ENCODE peak calls at places on chromosome 13, in five cellular contexts. S, W, B, E and Y are unnamed samples.
A peak's percentile ranks its signal among the peaks of the same experiment; 100 is the strongest.

GRCh38 chr13:103100795-103101194 is 34.6 kb upstream of the SLC10A2 start:
- DNase-seq in S (no peak), W (no peak), B (no peak), E (no peak), Y (no peak)

GRCh38 chr13:43191561-43191960 is 168.2 kb downstream of the DNAJC15 start:
- DNase-seq in S (no peak), W (no peak), B (no peak), E (no peak), Y (no peak)

GRCh38 chr13:110961959-110962358 is 47.1 kb upstream of the ANKRD10 start:
- DNase-seq in S (no peak), W (no peak), B (no peak), E (no peak), Y (no peak)

GRCh38 chr13:112136095-112136494 is 69.1 kb downstream of the SOX1 start:
- DNase-seq in S (no peak), W (no peak), B (no peak), E (no peak), Y (peak; percentile 5)

GRCh38 chr13:85828094-85828684 is 29.0 kb upstream of the SLITRK6 start:
- DNase-seq in S (no peak), W (no peak), B (no peak), E (peak; percentile 50), Y (no peak)

GRCh38 chr13:19670147-19670546 is 36.7 kb downstream of the MPHOSPH8 start:
- DNase-seq in S (no peak), W (no peak), B (no peak), E (no peak), Y (no peak)

GRCh38 chr13:93872376-93872775 is 607.1 kb downstream of the DCT start:
- DNase-seq in S (no peak), W (no peak), B (no peak), E (no peak), Y (no peak)

GRCh38 chr13:23743269-23743668 is 145.9 kb downstream of the MIPEP start:
- DNase-seq in S (no peak), W (no peak), B (no peak), E (no peak), Y (no peak)

GRCh38 chr13:105979131-105979530 is 556.3 kb downstream of the EFNB2 start:
- DNase-seq in S (no peak), W (peak; percentile 24), B (no peak), E (no peak), Y (no peak)

GRCh38 chr13:100440756-100441421 is 147.7 kb downstream of the GGACT start:
- DNase-seq in S (no peak), W (no peak), B (no peak), E (no peak), Y (no peak)

GRCh38 chr13:48251616-48252081 is 18.6 kb downstream of the ITM2B start:
- DNase-seq in S (no peak), W (no peak), B (no peak), E (no peak), Y (no peak)

DNA sequence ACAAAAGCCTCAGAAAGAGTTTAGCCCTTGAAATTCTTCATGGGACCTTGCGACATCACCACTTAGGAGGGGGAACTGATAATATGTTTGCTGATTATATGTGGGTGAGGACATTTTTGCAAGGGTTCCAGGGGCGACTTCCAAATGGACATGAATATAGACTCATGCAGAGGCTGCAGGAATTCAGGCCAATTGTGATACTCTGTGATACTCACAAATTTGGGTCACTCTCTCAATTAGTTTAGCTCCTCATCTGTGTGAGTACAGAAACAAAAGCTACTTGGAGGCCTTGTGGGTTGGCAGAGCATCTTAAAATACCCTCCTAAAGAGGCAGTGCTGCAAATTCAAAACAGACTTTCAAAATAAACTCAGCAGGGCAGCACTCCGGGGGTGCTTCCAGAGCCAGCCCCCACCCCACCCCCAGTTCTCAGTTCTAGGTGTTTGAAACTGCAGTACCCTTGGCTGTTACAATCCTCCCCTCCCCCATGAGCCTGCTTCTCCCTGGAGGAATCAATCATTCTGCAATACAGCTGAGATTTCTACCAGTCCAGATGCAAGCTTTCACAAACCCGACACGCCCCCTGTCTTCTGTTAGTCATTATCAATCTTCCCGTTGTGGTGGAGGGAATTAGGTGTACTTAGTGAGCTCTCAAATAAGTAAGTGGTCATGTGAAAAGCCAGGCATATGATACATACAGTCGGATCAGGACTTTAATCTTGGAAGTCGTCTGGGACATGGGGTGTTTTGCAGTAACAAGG is 96.9 kb upstream of the MBNL2 start:
- DNase-seq in S (no peak), W (no peak), B (no peak), E (no peak), Y (peak; percentile 97)
- TF ChIP-seq CTCF in S (no peak), W (peak; percentile 27), B (no peak), E (no peak), Y (peak; percentile 5)

DNA sequence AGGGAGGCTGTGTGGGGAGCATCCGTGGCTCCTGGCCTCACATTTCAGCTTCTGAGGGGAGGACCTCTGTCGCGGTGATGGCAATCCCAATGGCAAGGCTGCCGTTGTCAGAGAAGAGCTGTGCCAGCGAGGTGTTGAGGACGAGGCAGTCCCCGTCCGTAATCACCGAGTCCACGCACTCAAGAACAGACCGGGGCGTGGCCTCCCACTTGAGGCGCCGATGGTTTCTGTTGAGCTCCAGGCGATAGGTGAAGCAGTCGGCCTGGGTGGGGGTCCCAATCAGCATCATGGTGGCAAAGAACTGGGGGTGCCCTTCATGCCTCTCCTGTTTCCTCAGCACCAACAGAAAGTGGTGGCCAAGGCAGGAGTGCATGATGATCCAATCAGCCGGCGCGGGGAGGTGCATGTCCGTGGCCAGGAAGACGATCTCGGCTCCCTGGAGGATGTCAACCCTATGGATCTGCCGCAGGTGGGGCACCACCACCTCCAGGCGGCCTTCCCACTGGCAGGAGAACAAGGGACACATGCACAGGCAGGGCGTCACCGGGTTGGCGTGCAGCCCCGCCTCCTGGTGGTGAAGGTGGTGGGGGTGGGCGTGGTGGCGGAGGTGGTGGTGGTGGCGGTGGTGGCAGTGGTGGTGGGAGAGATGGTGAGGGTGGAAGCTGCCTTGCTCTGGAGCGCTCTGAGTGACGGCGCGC is 68.1 kb downstream of the SIAH3 start:
- DNase-seq in S (no peak), W (no peak), B (no peak), E (no peak), Y (no peak)
- TF ChIP-seq CTCF in S (no peak), W (no peak), B (no peak), E (no peak), Y (no peak)

GRCh38 chr13:96988441-96988840 is 5.8 kb downstream of the OXGR1 start:
- DNase-seq in S (no peak), W (no peak), B (no peak), E (no peak), Y (peak; percentile 82)

GRCh38 chr13:96982672-96983071 is 11.6 kb downstream of the OXGR1 start:
- DNase-seq in S (no peak), W (no peak), B (no peak), E (no peak), Y (no peak)

DNA sequence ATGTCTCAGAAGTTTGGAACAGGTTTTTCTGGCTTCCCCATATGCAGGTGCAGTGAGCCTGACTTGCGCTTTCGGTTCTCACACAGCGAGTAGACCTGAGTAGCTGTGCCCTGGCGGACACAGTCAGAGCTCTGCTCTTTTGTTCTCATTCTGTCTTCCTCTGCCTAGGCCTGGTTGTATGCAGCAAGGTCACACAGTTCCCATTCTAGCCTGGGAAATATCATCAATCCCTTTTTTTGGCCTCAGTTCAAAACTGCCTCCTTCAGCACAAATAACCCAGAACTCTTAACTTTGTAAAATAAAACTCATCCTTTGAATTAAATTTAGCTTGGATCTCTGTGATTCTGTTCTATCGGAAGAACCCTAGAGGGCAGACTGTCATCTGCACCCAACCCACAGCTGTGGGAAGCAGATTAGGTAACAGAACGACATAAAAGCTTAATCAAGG is 10.2 kb downstream of the OXGR1 start:
- DNase-seq in S (no peak), W (no peak), B (no peak), E (no peak), Y (no peak)
- TF ChIP-seq CTCF in S (peak; percentile 47), W (no peak), B (no peak), E (peak; percentile 50), Y (peak; percentile 5)

DNA sequence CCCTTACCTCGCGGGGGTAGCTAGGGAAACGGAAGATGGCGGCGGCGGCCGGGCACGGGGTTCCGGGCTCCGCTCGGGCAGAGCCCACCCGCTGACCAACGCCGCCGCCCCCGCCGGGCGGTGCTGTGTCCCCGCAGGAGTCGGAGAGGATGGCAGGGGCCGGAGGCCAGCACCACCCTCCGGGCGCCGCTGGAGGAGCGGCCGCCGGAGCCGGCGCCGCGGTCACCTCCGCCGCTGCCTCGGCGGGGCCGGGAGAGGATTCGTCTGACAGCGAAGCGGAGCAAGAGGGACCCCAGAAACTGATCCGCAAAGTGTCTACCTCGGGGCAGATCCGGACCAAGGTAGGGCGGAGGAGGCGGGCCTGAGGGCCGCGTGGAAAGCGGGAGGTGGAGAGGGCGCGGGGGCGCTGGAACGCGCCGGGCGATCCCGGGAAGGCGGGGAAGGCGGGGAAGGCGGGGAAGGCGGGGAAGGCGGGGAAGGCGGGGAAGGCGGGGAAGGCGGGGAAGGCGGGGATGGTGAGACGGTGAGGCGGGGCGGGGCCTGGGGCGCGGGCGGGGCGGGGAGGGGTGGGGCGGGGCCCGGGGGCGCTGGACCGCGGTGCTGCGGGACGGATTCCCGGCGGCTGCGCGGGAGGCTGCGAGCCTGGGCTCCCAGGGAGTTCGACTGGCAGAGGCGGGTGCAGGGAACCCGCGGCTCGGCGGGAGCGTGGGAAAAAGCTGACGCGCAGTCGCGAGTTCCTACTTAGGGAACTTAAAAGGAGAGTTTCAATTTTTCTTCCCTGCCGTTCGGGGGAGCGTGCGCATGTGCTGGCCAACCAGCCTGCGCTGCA is at the start of gene DGKH:
- DNase-seq in S (peak; percentile 52), W (no peak), B (peak; percentile 51), E (peak; percentile 48), Y (peak; percentile 68)
- TF ChIP-seq CTCF in S (peak; percentile 31), W (peak; percentile 9), B (no peak), E (no peak), Y (no peak)